ENCODE peak calls at places on chromosomes 12 and 14, in nine cellular contexts. K is iris pigment epithelial cell; I is stimulated activated CD8-positive, alpha-beta memory T cell treated with anti-CD3 and anti-CD28 coated beads, Interleukin-7, amount 100 ng/mL, for 4 hours; D is transverse colon; E is AML-193; B is HEK293T; G is stimulated activated CD4-positive, alpha-beta T cell treated with anti-CD3 and anti-CD28 coated beads, Interleukin-1b, Interleukin-23, amount 100 ng/mL, for 1 hour; H is EH; Y is IMR-90. F is an unnamed sample.

GRCh38 chr12:122130150-122130549 is 43.9 kb downstream of the IL31 start:
- DNase-seq in K (peak; percentile 60), I (no peak), D (no peak), E (no peak), B (no peak), G (no peak), H (peak; percentile 44), Y (peak; percentile 48), F (no peak)

GRCh38 chr14:100654814-100655795 is 67.9 kb upstream of the BEGAIN start:
- DNase-seq in K (no peak), I (no peak), D (peak; percentile 56), E (no peak), B (peak; percentile 59), G (peak; percentile 29), H (no peak), Y (no peak), F (no peak)

GRCh38 chr12:51976376-51977160 is 25.1 kb downstream of the ACVR1B start:
- DNase-seq in K (peak; percentile 88), I (no peak), D (no peak), E (no peak), B (no peak), G (no peak), H (peak; percentile 76), Y (peak; percentile 50), F (peak; percentile 7)

GRCh38 chr12:26783133-26783531 is 49.9 kb downstream of the ITPR2 start:
- DNase-seq in K (no peak), I (no peak), D (no peak), E (no peak), B (no peak), G (no peak), H (no peak), Y (no peak), F (no peak)

GRCh38 chr12:31228811-31229792 is 96.8 kb downstream of the SINHCAF start:
- DNase-seq in K (no peak), I (no peak), D (peak; percentile 72), E (no peak), B (no peak), G (no peak), H (no peak), Y (no peak), F (no peak)

GRCh38 chr12:123713398-123714301 is 1.5 kb downstream of the ATP6V0A2 start:
- DNase-seq in K (peak; percentile 21), I (no peak), D (peak; percentile 37), E (no peak), B (no peak), G (no peak), H (peak; percentile 19), Y (peak; percentile 10), F (no peak)

GRCh38 chr12:94244165-94245133 is 96.1 kb downstream of the PLXNC1 start:
- DNase-seq in K (no peak), I (peak; percentile 15), D (peak; percentile 52), E (peak; percentile 94), B (no peak), G (no peak), H (no peak), Y (no peak), F (peak; percentile 93)

GRCh38 chr12:46377678-46378077 is 5.1 kb upstream of the SLC38A2 start:
- DNase-seq in K (peak; percentile 62), I (no peak), D (no peak), E (no peak), B (no peak), G (no peak), H (peak; percentile 52), Y (peak; percentile 72), F (no peak)

GRCh38 chr14:65080954-65081747 is 21.2 kb downstream of the MAX start:
- DNase-seq in K (peak; percentile 36), I (no peak), D (peak; percentile 84), E (no peak), B (no peak), G (no peak), H (peak; percentile 10), Y (peak; percentile 22), F (no peak)